ENCODE peak calls at places on chromosome 9, in four cellular contexts. Q is heart left ventricle, V is GM23248, X is IMR-90. T is an unnamed sample.

GRCh38 chr9:27152398-27152715 is 43.3 kb downstream of the TEK start:
- DNase-seq in Q (no peak), V (no peak), X (no peak), T (no peak)

GRCh38 chr9:113568081-113568435 is 104.5 kb downstream of the RGS3 start:
- DNase-seq in Q (no peak), V (no peak), X (no peak), T (no peak)

GRCh38 chr9:136409557-136410455 is 608 bp downstream of the ENTR1 start:
- DNase-seq in Q (no peak), V (peak; percentile 78), X (peak; percentile 22), T (no peak)

GRCh38 chr9:81878530-81878929 is 49.7 kb upstream of the SPATA31D4 start:
- DNase-seq in Q (no peak), V (no peak), X (no peak), T (no peak)

GRCh38 chr9:78493166-78493742 is 196.3 kb downstream of the PSAT1 start:
- DNase-seq in Q (no peak), V (no peak), X (no peak), T (no peak)

GRCh38 chr9:27157086-27157485 is 48.1 kb downstream of the TEK start:
- DNase-seq in Q (no peak), V (peak; percentile 34), X (no peak), T (no peak)

GRCh38 chr9:125820100-125820804 is 73.1 kb downstream of the PBX3 start:
- DNase-seq in Q (no peak), V (no peak), X (no peak), T (peak; percentile 29)

GRCh38 chr9:20028192-20028848 is 239.5 kb upstream of the SLC24A2 start:
- DNase-seq in Q (no peak), V (no peak), X (no peak), T (no peak)

GRCh38 chr9:134671341-134672113 is 29.9 kb downstream of the COL5A1 start:
- DNase-seq in Q (no peak), V (peak; percentile 52), X (no peak), T (no peak)

GRCh38 chr9:133405508-133406009 is 12.3 kb downstream of the REXO4 start:
- DNase-seq in Q (no peak), V (peak; percentile 75), X (peak; percentile 60), T (no peak)

GRCh38 chr9:72200452-72200851 is 51.2 kb downstream of the GDA start:
- DNase-seq in Q (no peak), V (no peak), X (no peak), T (no peak)

GRCh38 chr9:133889498-133890301 is 102.4 kb downstream of the VAV2 start:
- DNase-seq in Q (no peak), V (peak; percentile 49), X (peak; percentile 20), T (no peak)

GRCh38 chr9:137085918-137086530 is 761 bp upstream of the MAN1B1 start:
- DNase-seq in Q (peak; percentile 56), V (peak; percentile 74), X (no peak), T (no peak)

GRCh38 chr9:642014-642413 is 199.5 kb upstream of the DMRT1 start:
- DNase-seq in Q (no peak), V (no peak), X (no peak), T (peak; percentile 54)

GRCh38 chr9:126472446-126472845 is 141.3 kb upstream of the LMX1B start:
- DNase-seq in Q (no peak), V (no peak), X (no peak), T (no peak)

GRCh38 chr9:32572900-32573523 is at the start of gene NDUFB6:
- DNase-seq in Q (peak; percentile 94), V (peak; percentile 98), X (peak; percentile 92), T (peak; percentile 96)

GRCh38 chr9:120946259-120946658 is 19.7 kb upstream of the TRAF1 start:
- DNase-seq in Q (no peak), V (peak; percentile 60), X (peak; percentile 55), T (no peak)

GRCh38 chr9:81613002-81613750 is 76.2 kb downstream of the TLE1 start:
- DNase-seq in Q (peak; percentile 56), V (peak; percentile 68), X (peak; percentile 98), T (no peak)

GRCh38 chr9:108703414-108703813 is 152.4 kb downstream of the ACTL7B start:
- DNase-seq in Q (no peak), V (no peak), X (no peak), T (no peak)

GRCh38 chr9:123411191-123411590 is 55.2 kb downstream of the CRB2 start:
- DNase-seq in Q (no peak), V (no peak), X (no peak), T (no peak)

GRCh38 chr9:1434082-1434481 is 383.9 kb downstream of the DMRT2 start:
- DNase-seq in Q (no peak), V (peak; percentile 24), X (no peak), T (no peak)

GRCh38 chr9:123717581-123717980 is 212.3 kb downstream of the DENND1A start:
- DNase-seq in Q (no peak), V (no peak), X (no peak), T (no peak)

GRCh38 chr9:100474082-100474949 is 1.4 kb downstream of the TMEFF1 start:
- DNase-seq in Q (peak; percentile 5), V (no peak), X (no peak), T (no peak)

GRCh38 chr9:123365287-123365880 is 9.4 kb downstream of the CRB2 start:
- DNase-seq in Q (no peak), V (no peak), X (no peak), T (no peak)

GRCh38 chr9:119003882-119004617 is 365.2 kb downstream of the BRINP1 start:
- DNase-seq in Q (no peak), V (peak; percentile 77), X (no peak), T (no peak)

GRCh38 chr9:76153902-76154629 is 240.2 kb downstream of the RFK start:
- DNase-seq in Q (no peak), V (no peak), X (no peak), T (no peak)

GRCh38 chr9:105447814-105448812 is at the start of gene FSD1L:
- DNase-seq in Q (peak; percentile 94), V (peak; percentile 97), X (peak; percentile 90), T (peak; percentile 83)

GRCh38 chr9:133960568-133961129 is 31.5 kb downstream of the VAV2 start:
- DNase-seq in Q (no peak), V (peak; percentile 46), X (no peak), T (no peak)

GRCh38 chr9:123355761-123356520 is at the start of gene CRB2:
- DNase-seq in Q (no peak), V (no peak), X (no peak), T (no peak)

GRCh38 chr9:25117791-25118190 is 560.5 kb downstream of the TUSC1 start:
- DNase-seq in Q (no peak), V (no peak), X (no peak), T (no peak)

GRCh38 chr9:133715866-133716563 is 22.1 kb downstream of the SARDH start:
- DNase-seq in Q (peak; percentile 48), V (no peak), X (peak; percentile 22), T (no peak)

GRCh38 chr9:94611638-94612068 is 18.0 kb upstream of the FBP2 start:
- DNase-seq in Q (no peak), V (no peak), X (no peak), T (peak; percentile 52)

GRCh38 chr9:7169717-7170348 is 412.1 kb downstream of the KDM4C start:
- DNase-seq in Q (no peak), V (peak; percentile 54), X (peak; percentile 22), T (no peak)

GRCh38 chr9:126468141-126468825 is 141.7 kb downstream of the MVB12B start:
- DNase-seq in Q (no peak), V (no peak), X (no peak), T (no peak)

GRCh38 chr9:89234636-89235035 is 56.0 kb upstream of the SHC3 start:
- DNase-seq in Q (no peak), V (no peak), X (peak; percentile 13), T (peak; percentile 58)
- H3K4me3 ChIP-seq in Q (peak overlapping the region; percentile 19), V (no peak overlapping the region), X (peak overlapping the region; percentile 32), T (no peak overlapping the region)

GRCh38 chr9:96721731-96722429 is 56.0 kb downstream of the ZNF510 start:
- DNase-seq in Q (no peak), V (no peak), X (no peak), T (no peak)

GRCh38 chr9:96721303-96721702 is 56.6 kb downstream of the ZNF510 start:
- DNase-seq in Q (no peak), V (no peak), X (no peak), T (no peak)

GRCh38 chr9:96725576-96725975 is 52.3 kb downstream of the ZNF510 start:
- DNase-seq in Q (no peak), V (no peak), X (no peak), T (no peak)

GRCh38 chr9:96720435-96720834 is 57.5 kb downstream of the ZNF510 start:
- DNase-seq in Q (no peak), V (no peak), X (no peak), T (no peak)

GRCh38 chr9:96719538-96720315 is 58.2 kb downstream of the ZNF510 start:
- DNase-seq in Q (no peak), V (no peak), X (no peak), T (peak; percentile 29)
- H3K4me3 ChIP-seq in Q (peak overlapping the region; percentile 46), V (no peak overlapping the region), X (no peak overlapping the region), T (peak overlapping the region; percentile 32)

DNA sequence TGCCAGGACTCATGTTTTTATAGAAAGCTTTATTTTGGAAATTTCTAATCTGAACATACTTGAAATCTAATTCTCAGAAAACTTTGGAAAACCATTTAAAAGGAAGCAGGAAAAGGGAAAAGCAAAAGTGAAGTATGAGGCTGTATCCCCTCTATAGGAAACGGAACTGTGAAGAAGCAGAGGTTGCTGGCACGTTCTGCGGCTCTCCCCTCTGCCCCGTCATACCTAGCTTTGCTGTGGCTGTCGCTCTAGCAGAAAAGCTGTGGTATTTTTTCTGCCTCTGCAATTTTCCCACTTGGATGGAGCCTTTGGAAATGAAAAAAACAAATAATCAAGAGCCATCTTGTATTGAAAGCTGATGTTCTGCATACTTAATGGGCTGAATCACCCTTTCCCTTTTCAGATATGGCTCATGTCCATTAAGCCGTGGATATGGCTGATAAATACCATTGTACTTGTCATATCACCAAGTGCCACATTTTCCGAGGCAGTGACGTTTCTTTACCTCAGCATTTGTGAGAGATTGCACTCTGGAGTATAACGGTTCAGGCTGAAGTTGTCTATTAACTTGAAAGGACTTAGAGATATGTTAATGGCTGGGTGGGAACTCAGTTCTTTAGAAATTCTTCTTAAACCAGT is 112.8 kb downstream of the NTRK2 start:
- DNase-seq in Q (no peak), V (no peak), X (peak; percentile 9), T (no peak)
- H3K4me3 ChIP-seq in Q (peak overlapping the region; percentile 19), V (no peak overlapping the region), X (no peak overlapping the region), T (no peak overlapping the region)

GRCh38 chr9:93059097-93059959 is 827 bp downstream of the SUSD3 start:
- DNase-seq in Q (no peak), V (no peak), X (no peak), T (no peak)
- H3K4me3 ChIP-seq in Q (peak overlapping the region; percentile 61), V (no peak overlapping the region), X (peak overlapping the region; percentile 25), T (no peak overlapping the region)